ENCODE peak calls at places on chromosome 11, in five cellular contexts. One of them, this sample, is unnamed.

GRCh38 chr11:108586600-108586999 is 7.0 kb downstream of the EXPH5 start:
- DNase-seq in midbrain: no peak
- DNase-seq in AG08396: no peak
- DNase-seq in mammary epithelial cell: no peak
- DNase-seq in activated CD4-positive, alpha-beta T cell treated with anti-CD3 and anti-CD28 coated beads, Interleukin-2, amount 50 U/mL, for 24 hours: no peak
- DNase-seq in this sample: no peak

GRCh38 chr11:76786053-76787014 is 3.2 kb downstream of the TSKU start:
- DNase-seq in mammary epithelial cell: no peak
- DNase-seq in midbrain: no peak
- DNase-seq in activated CD4-positive, alpha-beta T cell treated with anti-CD3 and anti-CD28 coated beads, Interleukin-2, amount 50 U/mL, for 24 hours: no peak
- DNase-seq in AG08396: no peak
- DNase-seq in this sample: no peak

GRCh38 chr11:87259731-87260130 is 222.0 kb downstream of the TMEM135 start:
- DNase-seq in mammary epithelial cell: no peak
- DNase-seq in midbrain: no peak
- DNase-seq in activated CD4-positive, alpha-beta T cell treated with anti-CD3 and anti-CD28 coated beads, Interleukin-2, amount 50 U/mL, for 24 hours: no peak
- DNase-seq in AG08396: no peak
- DNase-seq in this sample: no peak

GRCh38 chr11:86346513-86346912 is 28.2 kb upstream of the CCDC81 start:
- DNase-seq in midbrain: no peak
- DNase-seq in AG08396: no peak
- DNase-seq in activated CD4-positive, alpha-beta T cell treated with anti-CD3 and anti-CD28 coated beads, Interleukin-2, amount 50 U/mL, for 24 hours: no peak
- DNase-seq in mammary epithelial cell: no peak
- DNase-seq in this sample: no peak

GRCh38 chr11:59145534-59145933 is 2.9 kb downstream of the FAM111A start:
- DNase-seq in activated CD4-positive, alpha-beta T cell treated with anti-CD3 and anti-CD28 coated beads, Interleukin-2, amount 50 U/mL, for 24 hours: no peak
- DNase-seq in mammary epithelial cell: peak
- DNase-seq in AG08396: peak
- DNase-seq in midbrain: no peak
- DNase-seq in this sample: peak

GRCh38 chr11:43574949-43575915 is 105.3 kb upstream of the HSD17B12 start:
- DNase-seq in AG08396: peak
- DNase-seq in mammary epithelial cell: no peak
- DNase-seq in activated CD4-positive, alpha-beta T cell treated with anti-CD3 and anti-CD28 coated beads, Interleukin-2, amount 50 U/mL, for 24 hours: no peak
- DNase-seq in midbrain: peak
- DNase-seq in this sample: no peak

GRCh38 chr11:19076744-19077589 is 16.4 kb upstream of the MRGPRX2 start:
- DNase-seq in midbrain: peak
- DNase-seq in AG08396: peak
- DNase-seq in mammary epithelial cell: peak
- DNase-seq in activated CD4-positive, alpha-beta T cell treated with anti-CD3 and anti-CD28 coated beads, Interleukin-2, amount 50 U/mL, for 24 hours: peak
- DNase-seq in this sample: peak

GRCh38 chr11:107898270-107898669 is 30.0 kb upstream of the RAB39A start:
- DNase-seq in AG08396: peak
- DNase-seq in midbrain: no peak
- DNase-seq in mammary epithelial cell: peak
- DNase-seq in activated CD4-positive, alpha-beta T cell treated with anti-CD3 and anti-CD28 coated beads, Interleukin-2, amount 50 U/mL, for 24 hours: no peak
- DNase-seq in this sample: peak

GRCh38 chr11:75602916-75603315 is 40.9 kb downstream of the SERPINH1 start:
- DNase-seq in activated CD4-positive, alpha-beta T cell treated with anti-CD3 and anti-CD28 coated beads, Interleukin-2, amount 50 U/mL, for 24 hours: no peak
- DNase-seq in AG08396: no peak
- DNase-seq in midbrain: no peak
- DNase-seq in mammary epithelial cell: no peak
- DNase-seq in this sample: no peak

GRCh38 chr11:122642472-122642922 is 13.0 kb upstream of the UBASH3B start:
- DNase-seq in midbrain: no peak
- DNase-seq in activated CD4-positive, alpha-beta T cell treated with anti-CD3 and anti-CD28 coated beads, Interleukin-2, amount 50 U/mL, for 24 hours: no peak
- DNase-seq in AG08396: peak
- DNase-seq in mammary epithelial cell: peak
- DNase-seq in this sample: peak

GRCh38 chr11:81368192-81368591 is 1365.5 kb downstream of the FAM181B start:
- DNase-seq in AG08396: no peak
- DNase-seq in midbrain: no peak
- DNase-seq in mammary epithelial cell: no peak
- DNase-seq in activated CD4-positive, alpha-beta T cell treated with anti-CD3 and anti-CD28 coated beads, Interleukin-2, amount 50 U/mL, for 24 hours: no peak
- DNase-seq in this sample: no peak

GRCh38 chr11:46252373-46252914 is 25.0 kb upstream of the CREB3L1 start:
- DNase-seq in AG08396: no peak
- DNase-seq in activated CD4-positive, alpha-beta T cell treated with anti-CD3 and anti-CD28 coated beads, Interleukin-2, amount 50 U/mL, for 24 hours: no peak
- DNase-seq in mammary epithelial cell: no peak
- DNase-seq in midbrain: no peak
- DNase-seq in this sample: no peak